ENCODE peak calls at places on chromosomes 3 and 15, in four cellular contexts. P is cardiac muscle cell, T is hepatocyte, Q is GM23338. O is an unnamed sample.

GRCh38 chr3:167814441-167814951 is 79.0 kb downstream of the SERPINI1 start:
- DNase-seq in Q (no peak), P (peak; percentile 46), T (peak; percentile 27), O (no peak)

GRCh38 chr15:40062816-40063562 is 24.0 kb upstream of the SRP14 start:
- DNase-seq in T (no peak), P (no peak), Q (no peak), O (no peak)

GRCh38 chr3:113174806-113175490 is 36.4 kb upstream of the BOC start:
- DNase-seq in P (peak; percentile 37), T (no peak), Q (no peak), O (no peak)

GRCh38 chr15:96560246-96560895 is 229.9 kb downstream of the NR2F2 start:
- DNase-seq in Q (no peak), T (no peak), P (peak; percentile 43), O (no peak)

GRCh38 chr3:8486945-8487344 is 14.7 kb upstream of the LMCD1 start:
- DNase-seq in Q (no peak), T (peak; percentile 81), P (peak; percentile 42), O (no peak)

GRCh38 chr15:31473384-31474058 is 146.9 kb downstream of the KLF13 start:
- DNase-seq in T (no peak), Q (no peak), P (no peak), O (no peak)

GRCh38 chr3:124007186-124007585 is 15.3 kb upstream of the ROPN1 start:
- DNase-seq in P (no peak), T (no peak), Q (no peak), O (no peak)

GRCh38 chr3:179451335-179452165 is at the start of gene GNB4:
- DNase-seq in T (peak; percentile 91), Q (peak; percentile 84), P (peak; percentile 93), O (peak; percentile 96)

GRCh38 chr15:39597751-39598185 is 16.9 kb downstream of the THBS1 start:
- DNase-seq in Q (no peak), P (peak; percentile 65), T (no peak), O (no peak)

GRCh38 chr3:105801397-105801796 is 67.4 kb downstream of the CBLB start:
- DNase-seq in Q (no peak), P (no peak), T (no peak), O (no peak)

GRCh38 chr3:105793040-105793439 is 75.8 kb downstream of the CBLB start:
- DNase-seq in T (no peak), P (peak; percentile 44), Q (peak; percentile 30), O (no peak)

GRCh38 chr3:105800320-105800719 is 68.5 kb downstream of the CBLB start:
- DNase-seq in Q (no peak), P (no peak), T (no peak), O (no peak)

GRCh38 chr3:105802073-105802706 is 66.6 kb downstream of the CBLB start:
- DNase-seq in Q (no peak), T (no peak), P (no peak), O (peak; percentile 61)

GRCh38 chr3:105798381-105798934 is 70.4 kb downstream of the CBLB start:
- DNase-seq in Q (no peak), P (no peak), T (no peak), O (no peak)
- H3K4me1 ChIP-seq in Q (peaks cover 63% of the 10 kb centered on the region), P (no peaks in the 10 kb centered on the region), T (peaks cover 9% of the 10 kb centered on the region), O (peaks cover 33% of the 10 kb centered on the region)

GRCh38 chr3:95719481-95719880 is 1094.9 kb upstream of the EPHA6 start:
- DNase-seq in Q (no peak), T (no peak), P (no peak), O (no peak)
- H3K4me1 ChIP-seq in Q (peaks cover 31% of the 10 kb centered on the region), T (no peaks in the 10 kb centered on the region), P (no peaks in the 10 kb centered on the region), O (no peaks in the 10 kb centered on the region)

DNA sequence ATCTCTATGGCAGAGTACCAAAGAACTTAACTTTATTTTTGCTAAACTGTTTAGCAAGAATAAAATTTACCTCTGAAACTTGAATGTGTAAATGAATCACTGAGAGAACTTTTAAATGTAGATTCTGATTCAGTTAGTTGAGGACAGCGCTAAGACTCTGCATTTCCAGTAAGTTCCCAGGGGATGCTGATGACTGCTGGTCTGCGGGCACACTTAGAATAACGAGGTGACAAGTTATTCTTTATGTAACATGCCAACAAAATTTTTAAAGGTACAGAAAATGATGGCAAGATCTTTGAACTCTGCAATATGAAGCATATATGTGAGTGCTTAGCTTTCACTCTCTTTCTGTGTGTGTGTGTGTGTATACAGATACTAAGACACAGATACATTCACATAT is 56.4 kb downstream of the TGFBR2 start:
- DNase-seq in P (no peak), Q (no peak), T (no peak), O (no peak)
- H3K4me1 ChIP-seq in P (peaks cover 35% of the 10 kb centered on the region), Q (peaks cover 71% of the 10 kb centered on the region), T (peaks cover 20% of the 10 kb centered on the region), O (peaks cover 96% of the 10 kb centered on the region)

DNA sequence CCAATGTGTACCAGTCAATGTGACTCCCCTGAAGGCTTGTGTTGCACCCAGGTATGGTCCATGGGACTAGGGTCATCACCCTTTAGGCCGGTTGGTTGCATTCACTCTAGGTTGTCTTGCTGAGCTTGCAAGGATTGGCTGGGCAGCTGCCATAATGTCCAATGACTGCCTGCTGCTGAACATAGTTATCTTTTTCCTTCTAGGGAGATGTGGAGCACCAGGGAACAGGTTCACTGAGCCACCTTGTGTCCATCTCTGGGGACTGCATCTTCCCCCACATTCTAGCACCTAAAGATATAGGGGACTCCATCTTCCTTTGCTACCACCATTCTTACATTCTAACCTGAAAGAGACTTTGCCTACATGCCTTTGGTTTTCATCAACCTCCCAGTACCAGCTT is 580.4 kb upstream of the TBL1XR1 start:
- DNase-seq in P (peak; percentile 65), Q (peak; percentile 63), T (peak; percentile 53), O (peak; percentile 84)
- H3K4me1 ChIP-seq in P (peaks cover 16% of the 10 kb centered on the region), Q (no peaks in the 10 kb centered on the region), T (peaks cover 4% of the 10 kb centered on the region), O (peaks cover 27% of the 10 kb centered on the region)

O was measured in A673.